ENCODE peak calls at places on chromosome 18, in six cellular contexts. K, N, B, C, G and W are unnamed samples.

GRCh38 chr18:74291771-74292540 is at the start of gene CYB5A:
- DNase-seq in K (peak; percentile 100), N (peak; percentile 75), B (peak; percentile 94), C (peak; percentile 99), G (peak; percentile 89), W (peak; percentile 98)

GRCh38 chr18:75544051-75544481 is 116.6 kb upstream of the SMIM21 start:
- DNase-seq in K (no peak), N (no peak), B (no peak), C (no peak), G (no peak), W (no peak)

GRCh38 chr18:7205346-7205745 is 25.5 kb upstream of the LRRC30 start:
- DNase-seq in K (no peak), N (no peak), B (no peak), C (no peak), G (no peak), W (no peak)

GRCh38 chr18:52254367-52254766 is 85.6 kb upstream of the DCC start:
- DNase-seq in K (peak; percentile 4), N (no peak), B (peak; percentile 22), C (no peak), G (no peak), W (no peak)

GRCh38 chr18:79642626-79643025 is 37.0 kb upstream of the CTDP1 start:
- DNase-seq in K (no peak), N (no peak), B (no peak), C (no peak), G (no peak), W (no peak)

GRCh38 chr18:3451166-3451988 is 1.4 kb downstream of the TGIF1 start:
- DNase-seq in K (peak; percentile 89), N (no peak), B (peak; percentile 88), C (peak; percentile 95), G (peak; percentile 85), W (peak; percentile 91)

GRCh38 chr18:77191241-77191751 is 58.4 kb upstream of the GALR1 start:
- DNase-seq in K (no peak), N (no peak), B (no peak), C (no peak), G (peak; percentile 80), W (no peak)

GRCh38 chr18:37483221-37483971 is 82.2 kb downstream of the CELF4 start:
- DNase-seq in K (no peak), N (no peak), B (no peak), C (peak; percentile 31), G (no peak), W (peak; percentile 28)

GRCh38 chr18:54900290-54900689 is 59.0 kb downstream of the CCDC68 start:
- DNase-seq in K (no peak), N (no peak), B (no peak), C (no peak), G (no peak), W (no peak)

GRCh38 chr18:54904521-54904920 is 54.7 kb downstream of the CCDC68 start:
- DNase-seq in K (no peak), N (no peak), B (no peak), C (no peak), G (no peak), W (no peak)

GRCh38 chr18:54899500-54899899 is 59.8 kb downstream of the CCDC68 start:
- DNase-seq in K (no peak), N (no peak), B (no peak), C (no peak), G (no peak), W (no peak)
- TF ChIP-seq CTCF in K (no peak), N (no peak), B (no peak), C (no peak), G (no peak), W (no peak)

DNA sequence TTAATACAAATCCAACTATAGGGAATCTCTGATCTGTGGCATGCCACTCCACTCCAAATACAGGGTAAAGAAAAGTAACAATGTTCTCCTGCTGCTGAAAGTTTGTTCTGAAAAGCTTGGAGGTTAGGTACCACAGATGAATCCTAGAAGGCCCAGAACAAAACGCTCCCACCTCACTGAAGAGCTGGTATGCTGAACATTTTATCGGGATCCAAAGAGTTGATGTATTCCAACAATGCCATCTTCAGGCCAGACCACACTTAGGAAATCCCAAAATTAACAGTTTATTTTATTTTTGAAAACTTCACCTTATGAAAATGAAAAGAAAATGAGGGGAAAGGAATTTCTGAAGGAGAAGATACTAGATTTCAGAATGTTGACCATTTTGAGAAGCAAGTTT is 145.1 kb upstream of the CDH19 start:
- DNase-seq in K (no peak), N (no peak), B (peak; percentile 50), C (no peak), G (no peak), W (peak; percentile 34)
- TF ChIP-seq CTCF in K (no peak), N (no peak), B (peak; percentile 65), C (no peak), G (peak; percentile 14), W (no peak)

DNA sequence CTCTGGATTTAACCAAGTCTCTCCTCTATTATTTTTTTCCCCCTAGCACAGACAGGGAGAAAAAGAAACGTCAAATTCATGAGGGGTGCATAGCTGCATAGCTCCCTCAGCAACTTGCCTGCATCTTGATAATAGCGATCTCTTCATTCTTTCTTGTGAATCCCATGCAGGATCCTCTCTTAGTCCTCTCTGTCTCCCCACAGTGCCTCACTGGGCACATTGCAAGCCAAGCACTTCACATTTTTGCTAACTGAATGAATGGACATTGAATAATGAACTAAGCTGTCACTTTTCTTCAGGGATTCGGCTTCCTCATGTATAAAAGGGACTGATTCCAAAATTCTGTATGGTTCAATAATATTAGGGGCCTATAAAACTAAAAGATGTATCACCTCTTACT is 2.9 kb upstream of the EPB41L3 start:
- DNase-seq in K (no peak), N (peak; percentile 21), B (peak; percentile 30), C (peak; percentile 48), G (peak; percentile 59), W (no peak)
- TF ChIP-seq CTCF in K (no peak), N (peak; percentile 75), B (peak; percentile 49), C (peak; percentile 22), G (peak; percentile 89), W (no peak)

DNA sequence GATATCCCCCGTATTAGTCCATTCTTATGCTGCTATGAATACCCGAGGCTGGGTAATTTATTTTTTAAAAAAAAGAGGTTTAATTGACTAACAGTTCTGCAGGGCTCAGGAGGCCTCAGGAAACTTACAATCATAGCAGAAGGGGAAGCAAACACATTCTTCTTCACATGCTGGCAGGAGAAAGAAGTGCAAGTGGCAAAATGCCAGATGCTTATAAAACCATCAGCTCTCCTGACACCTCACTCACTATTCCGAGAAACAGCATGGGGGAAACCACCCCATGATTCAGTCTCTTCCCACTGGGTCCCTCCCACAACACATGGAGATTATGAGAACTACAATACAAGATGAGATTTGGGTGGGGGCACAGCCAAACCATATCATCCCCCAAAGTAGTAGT is 2148.5 kb upstream of the PIK3C3 start:
- DNase-seq in K (no peak), N (no peak), B (peak; percentile 15), C (no peak), G (peak; percentile 8), W (no peak)
- TF ChIP-seq CTCF in K (no peak), N (no peak), B (no peak), C (no peak), G (no peak), W (no peak)

DNA sequence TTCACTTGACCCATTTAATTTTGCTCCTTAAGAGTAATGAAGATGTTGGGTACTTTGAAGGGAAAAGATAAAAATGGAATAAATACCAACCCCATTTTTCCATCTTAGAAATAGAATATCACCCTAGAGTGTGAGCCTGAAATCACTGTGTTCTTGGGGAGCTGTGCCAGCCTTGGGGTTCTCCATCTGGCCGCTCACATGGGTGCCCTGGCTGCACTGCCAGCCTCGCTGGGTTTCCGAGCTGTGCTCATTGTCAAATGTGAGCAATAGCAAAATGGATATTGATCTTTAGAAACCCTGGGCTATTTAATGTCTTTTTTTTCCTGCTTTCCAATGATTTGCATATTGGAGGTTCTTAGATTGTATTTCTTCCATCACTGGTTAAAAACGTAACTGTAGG is 9.3 kb downstream of the APCDD1 start:
- DNase-seq in K (no peak), N (no peak), B (no peak), C (no peak), G (no peak), W (no peak)
- TF ChIP-seq CTCF in K (no peak), N (no peak), B (no peak), C (no peak), G (no peak), W (no peak)